ENCODE peak calls at places on chromosomes 3 and 15, in eight cellular contexts. One of them, this sample, is unnamed.

GRCh38 chr15:55907797-55908196 is 85.6 kb downstream of the NEDD4 start:
- DNase-seq in iPS-NIHi11: no peak
- DNase-seq in NCI-H2107: no peak
- DNase-seq in RWPE2: peak; percentile 79
- DNase-seq in CD8-positive, alpha-beta memory T cell: no peak
- DNase-seq in uterus: no peak
- DNase-seq in small intestine: no peak
- DNase-seq in effector CD4-positive, alpha-beta T cell: no peak
- DNase-seq in this sample: peak; percentile 98

GRCh38 chr15:63353887-63354286 is 27.8 kb downstream of the CA12 start:
- DNase-seq in iPS-NIHi11: no peak
- DNase-seq in NCI-H2107: no peak
- DNase-seq in RWPE2: no peak
- DNase-seq in CD8-positive, alpha-beta memory T cell: no peak
- DNase-seq in uterus: no peak
- DNase-seq in small intestine: peak; percentile 68
- DNase-seq in effector CD4-positive, alpha-beta T cell: no peak
- DNase-seq in this sample: no peak

GRCh38 chr3:197490098-197490497 is 65.7 kb downstream of the BDH1 start:
- DNase-seq in iPS-NIHi11: no peak
- DNase-seq in NCI-H2107: no peak
- DNase-seq in RWPE2: peak; percentile 87
- DNase-seq in CD8-positive, alpha-beta memory T cell: no peak
- DNase-seq in uterus: no peak
- DNase-seq in small intestine: no peak
- DNase-seq in effector CD4-positive, alpha-beta T cell: no peak
- DNase-seq in this sample: peak; percentile 69

GRCh38 chr3:49248828-49249227 is 28.2 kb downstream of the C3orf62 start:
- DNase-seq in iPS-NIHi11: no peak
- DNase-seq in NCI-H2107: no peak
- DNase-seq in RWPE2: no peak
- DNase-seq in CD8-positive, alpha-beta memory T cell: no peak
- DNase-seq in uterus: no peak
- DNase-seq in small intestine: peak; percentile 13
- DNase-seq in effector CD4-positive, alpha-beta T cell: no peak
- DNase-seq in this sample: peak; percentile 79

GRCh38 chr3:13544293-13544831 is 4.6 kb upstream of the FBLN2 start:
- DNase-seq in iPS-NIHi11: no peak
- DNase-seq in NCI-H2107: no peak
- DNase-seq in RWPE2: no peak
- DNase-seq in CD8-positive, alpha-beta memory T cell: no peak
- DNase-seq in uterus: no peak
- DNase-seq in small intestine: no peak
- DNase-seq in effector CD4-positive, alpha-beta T cell: no peak
- DNase-seq in this sample: peak; percentile 76

GRCh38 chr15:91268510-91268909 is 168.5 kb downstream of the SV2B start:
- DNase-seq in iPS-NIHi11: peak; percentile 48
- DNase-seq in NCI-H2107: no peak
- DNase-seq in RWPE2: no peak
- DNase-seq in CD8-positive, alpha-beta memory T cell: no peak
- DNase-seq in uterus: no peak
- DNase-seq in small intestine: no peak
- DNase-seq in effector CD4-positive, alpha-beta T cell: no peak
- DNase-seq in this sample: no peak

GRCh38 chr3:124760601-124761000 is 30.3 kb downstream of the UMPS start:
- DNase-seq in iPS-NIHi11: no peak
- DNase-seq in NCI-H2107: no peak
- DNase-seq in RWPE2: no peak
- DNase-seq in CD8-positive, alpha-beta memory T cell: no peak
- DNase-seq in uterus: no peak
- DNase-seq in small intestine: peak; percentile 39
- DNase-seq in effector CD4-positive, alpha-beta T cell: no peak
- DNase-seq in this sample: peak; percentile 38

GRCh38 chr3:24502690-24503089 is 8.0 kb upstream of the THRB start:
- DNase-seq in iPS-NIHi11: no peak
- DNase-seq in NCI-H2107: no peak
- DNase-seq in RWPE2: no peak
- DNase-seq in CD8-positive, alpha-beta memory T cell: no peak
- DNase-seq in uterus: no peak
- DNase-seq in small intestine: peak; percentile 39
- DNase-seq in effector CD4-positive, alpha-beta T cell: no peak
- DNase-seq in this sample: peak; percentile 67

GRCh38 chr3:11373235-11373634 is 101.0 kb downstream of the ATG7 start:
- DNase-seq in iPS-NIHi11: no peak
- DNase-seq in NCI-H2107: no peak
- DNase-seq in RWPE2: no peak
- DNase-seq in CD8-positive, alpha-beta memory T cell: no peak
- DNase-seq in uterus: no peak
- DNase-seq in small intestine: no peak
- DNase-seq in effector CD4-positive, alpha-beta T cell: no peak
- DNase-seq in this sample: no peak

GRCh38 chr3:176855901-176856486 is 341.3 kb downstream of the TBL1XR1 start:
- DNase-seq in iPS-NIHi11: no peak
- DNase-seq in NCI-H2107: no peak
- DNase-seq in RWPE2: no peak
- DNase-seq in CD8-positive, alpha-beta memory T cell: no peak
- DNase-seq in uterus: no peak
- DNase-seq in small intestine: no peak
- DNase-seq in effector CD4-positive, alpha-beta T cell: no peak
- DNase-seq in this sample: no peak

GRCh38 chr3:86175051-86175536 is 815.9 kb downstream of the VGLL3 start:
- DNase-seq in iPS-NIHi11: peak; percentile 56
- DNase-seq in NCI-H2107: no peak
- DNase-seq in RWPE2: no peak
- DNase-seq in CD8-positive, alpha-beta memory T cell: no peak
- DNase-seq in uterus: no peak
- DNase-seq in small intestine: no peak
- DNase-seq in effector CD4-positive, alpha-beta T cell: no peak
- DNase-seq in this sample: no peak

GRCh38 chr15:36951747-36952247 is 148.6 kb downstream of the MEIS2 start:
- DNase-seq in iPS-NIHi11: no peak
- DNase-seq in NCI-H2107: no peak
- DNase-seq in RWPE2: no peak
- DNase-seq in CD8-positive, alpha-beta memory T cell: no peak
- DNase-seq in uterus: no peak
- DNase-seq in small intestine: no peak
- DNase-seq in effector CD4-positive, alpha-beta T cell: no peak
- DNase-seq in this sample: peak; percentile 56

GRCh38 chr3:125148836-125149235 is 63.7 kb downstream of the SLC12A8 start:
- DNase-seq in iPS-NIHi11: no peak
- DNase-seq in NCI-H2107: no peak
- DNase-seq in RWPE2: no peak
- DNase-seq in CD8-positive, alpha-beta memory T cell: no peak
- DNase-seq in uterus: no peak
- DNase-seq in small intestine: no peak
- DNase-seq in effector CD4-positive, alpha-beta T cell: no peak
- DNase-seq in this sample: peak; percentile 58

GRCh38 chr15:99434506-99435137 is 131.2 kb upstream of the MEF2A start:
- DNase-seq in iPS-NIHi11: no peak
- DNase-seq in NCI-H2107: no peak
- DNase-seq in RWPE2: peak; percentile 57
- DNase-seq in CD8-positive, alpha-beta memory T cell: no peak
- DNase-seq in uterus: peak; percentile 9
- DNase-seq in small intestine: no peak
- DNase-seq in effector CD4-positive, alpha-beta T cell: no peak
- DNase-seq in this sample: no peak

GRCh38 chr3:160574636-160575035 is 9.3 kb upstream of the KPNA4 start:
- DNase-seq in iPS-NIHi11: no peak
- DNase-seq in NCI-H2107: no peak
- DNase-seq in RWPE2: no peak
- DNase-seq in CD8-positive, alpha-beta memory T cell: no peak
- DNase-seq in uterus: no peak
- DNase-seq in small intestine: no peak
- DNase-seq in effector CD4-positive, alpha-beta T cell: no peak
- DNase-seq in this sample: no peak

GRCh38 chr3:141840737-141841544 is 35.5 kb upstream of the ATP1B3 start:
- DNase-seq in iPS-NIHi11: no peak
- DNase-seq in NCI-H2107: no peak
- DNase-seq in RWPE2: no peak
- DNase-seq in CD8-positive, alpha-beta memory T cell: no peak
- DNase-seq in uterus: no peak
- DNase-seq in small intestine: no peak
- DNase-seq in effector CD4-positive, alpha-beta T cell: no peak
- DNase-seq in this sample: peak; percentile 71

GRCh38 chr15:52056001-52056400 is 37.0 kb downstream of the MAPK6 start:
- DNase-seq in iPS-NIHi11: no peak
- DNase-seq in NCI-H2107: no peak
- DNase-seq in RWPE2: no peak
- DNase-seq in CD8-positive, alpha-beta memory T cell: no peak
- DNase-seq in uterus: no peak
- DNase-seq in small intestine: no peak
- DNase-seq in effector CD4-positive, alpha-beta T cell: no peak
- DNase-seq in this sample: no peak

GRCh38 chr3:192467230-192468186 is 259.8 kb downstream of the FGF12 start:
- DNase-seq in iPS-NIHi11: peak; percentile 78
- DNase-seq in NCI-H2107: peak; percentile 78
- DNase-seq in RWPE2: no peak
- DNase-seq in CD8-positive, alpha-beta memory T cell: peak; percentile 3
- DNase-seq in uterus: peak; percentile 28
- DNase-seq in small intestine: peak; percentile 56
- DNase-seq in effector CD4-positive, alpha-beta T cell: peak; percentile 12
- DNase-seq in this sample: peak; percentile 68

GRCh38 chr3:40915346-40915865 is 283.9 kb upstream of the CTNNB1 start:
- DNase-seq in iPS-NIHi11: no peak
- DNase-seq in NCI-H2107: no peak
- DNase-seq in RWPE2: no peak
- DNase-seq in CD8-positive, alpha-beta memory T cell: no peak
- DNase-seq in uterus: no peak
- DNase-seq in small intestine: no peak
- DNase-seq in effector CD4-positive, alpha-beta T cell: no peak
- DNase-seq in this sample: no peak

GRCh38 chr3:9944271-9944670 is 7.9 kb downstream of the PRRT3 start:
- DNase-seq in iPS-NIHi11: no peak
- DNase-seq in NCI-H2107: no peak
- DNase-seq in RWPE2: peak; percentile 53
- DNase-seq in CD8-positive, alpha-beta memory T cell: no peak
- DNase-seq in uterus: no peak
- DNase-seq in small intestine: no peak
- DNase-seq in effector CD4-positive, alpha-beta T cell: no peak
- DNase-seq in this sample: no peak

GRCh38 chr3:87390318-87390717 is 113.9 kb upstream of the POU1F1 start:
- DNase-seq in iPS-NIHi11: no peak
- DNase-seq in NCI-H2107: no peak
- DNase-seq in RWPE2: no peak
- DNase-seq in CD8-positive, alpha-beta memory T cell: no peak
- DNase-seq in uterus: no peak
- DNase-seq in small intestine: no peak
- DNase-seq in effector CD4-positive, alpha-beta T cell: no peak
- DNase-seq in this sample: no peak

GRCh38 chr3:101383156-101383575 is 62.8 kb upstream of the IMPG2 start:
- DNase-seq in iPS-NIHi11: peak; percentile 19
- DNase-seq in NCI-H2107: no peak
- DNase-seq in RWPE2: no peak
- DNase-seq in CD8-positive, alpha-beta memory T cell: no peak
- DNase-seq in uterus: peak; percentile 49
- DNase-seq in small intestine: no peak
- DNase-seq in effector CD4-positive, alpha-beta T cell: no peak
- DNase-seq in this sample: no peak

GRCh38 chr15:33055962-33056361 is 138.6 kb downstream of the FMN1 start:
- DNase-seq in iPS-NIHi11: no peak
- DNase-seq in NCI-H2107: no peak
- DNase-seq in RWPE2: no peak
- DNase-seq in CD8-positive, alpha-beta memory T cell: no peak
- DNase-seq in uterus: no peak
- DNase-seq in small intestine: no peak
- DNase-seq in effector CD4-positive, alpha-beta T cell: no peak
- DNase-seq in this sample: no peak

GRCh38 chr3:183481582-183481981 is 53.2 kb upstream of the MCF2L2 start:
- DNase-seq in iPS-NIHi11: no peak
- DNase-seq in NCI-H2107: no peak
- DNase-seq in RWPE2: no peak
- DNase-seq in CD8-positive, alpha-beta memory T cell: no peak
- DNase-seq in uterus: no peak
- DNase-seq in small intestine: no peak
- DNase-seq in effector CD4-positive, alpha-beta T cell: no peak
- DNase-seq in this sample: peak; percentile 98

GRCh38 chr3:46693897-46694235 is 387 bp upstream of the ALS2CL start:
- DNase-seq in iPS-NIHi11: no peak
- DNase-seq in NCI-H2107: no peak
- DNase-seq in RWPE2: no peak
- DNase-seq in CD8-positive, alpha-beta memory T cell: no peak
- DNase-seq in uterus: no peak
- DNase-seq in small intestine: no peak
- DNase-seq in effector CD4-positive, alpha-beta T cell: peak; percentile 41
- DNase-seq in this sample: no peak

GRCh38 chr3:20975221-20975620 is 775.8 kb downstream of the ZNF385D start:
- DNase-seq in iPS-NIHi11: no peak
- DNase-seq in NCI-H2107: no peak
- DNase-seq in RWPE2: no peak
- DNase-seq in CD8-positive, alpha-beta memory T cell: no peak
- DNase-seq in uterus: no peak
- DNase-seq in small intestine: no peak
- DNase-seq in effector CD4-positive, alpha-beta T cell: no peak
- DNase-seq in this sample: no peak

GRCh38 chr15:27949089-27949488 is 150.0 kb downstream of the OCA2 start:
- DNase-seq in iPS-NIHi11: no peak
- DNase-seq in NCI-H2107: no peak
- DNase-seq in RWPE2: no peak
- DNase-seq in CD8-positive, alpha-beta memory T cell: no peak
- DNase-seq in uterus: no peak
- DNase-seq in small intestine: no peak
- DNase-seq in effector CD4-positive, alpha-beta T cell: no peak
- DNase-seq in this sample: no peak

GRCh38 chr3:12394516-12395271 is 89.6 kb upstream of the TSEN2 start:
- DNase-seq in iPS-NIHi11: no peak
- DNase-seq in NCI-H2107: no peak
- DNase-seq in RWPE2: no peak
- DNase-seq in CD8-positive, alpha-beta memory T cell: no peak
- DNase-seq in uterus: no peak
- DNase-seq in small intestine: no peak
- DNase-seq in effector CD4-positive, alpha-beta T cell: no peak
- DNase-seq in this sample: no peak

GRCh38 chr3:28940530-28940929 is 340.3 kb upstream of the RBMS3 start:
- DNase-seq in iPS-NIHi11: no peak
- DNase-seq in NCI-H2107: no peak
- DNase-seq in RWPE2: no peak
- DNase-seq in CD8-positive, alpha-beta memory T cell: no peak
- DNase-seq in uterus: no peak
- DNase-seq in small intestine: no peak
- DNase-seq in effector CD4-positive, alpha-beta T cell: no peak
- DNase-seq in this sample: no peak

This sample was measured in epithelial cell of esophagus.